ENCODE peak calls at places on chromosomes 7 and 10, in seven cellular contexts. One of them, this sample, is unnamed.

GRCh38 chr7:107931740-107932515 is 40.9 kb downstream of the DLD start:
- DNase-seq in right atrium auricular region: no peak
- DNase-seq in left ventricle myocardium inferior: peak; percentile 42
- DNase-seq in endodermal cell: peak; percentile 52
- DNase-seq in activated naive CD4-positive, alpha-beta T cell treated with Interleukin-2 at 50 U/mL for 16 hours: no peak
- DNase-seq in anterior cingulate cortex: no peak
- DNase-seq in caudate nucleus: no peak
- DNase-seq in this sample: no peak

GRCh38 chr7:146346096-146346495 is 229.5 kb downstream of the CNTNAP2 start:
- DNase-seq in anterior cingulate cortex: no peak
- DNase-seq in right atrium auricular region: no peak
- DNase-seq in activated naive CD4-positive, alpha-beta T cell treated with Interleukin-2 at 50 U/mL for 16 hours: no peak
- DNase-seq in endodermal cell: peak; percentile 69
- DNase-seq in left ventricle myocardium inferior: no peak
- DNase-seq in caudate nucleus: no peak
- DNase-seq in this sample: no peak

GRCh38 chr7:94420321-94420720 is 25.6 kb downstream of the COL1A2 start:
- DNase-seq in anterior cingulate cortex: no peak
- DNase-seq in left ventricle myocardium inferior: no peak
- DNase-seq in caudate nucleus: no peak
- DNase-seq in activated naive CD4-positive, alpha-beta T cell treated with Interleukin-2 at 50 U/mL for 16 hours: no peak
- DNase-seq in endodermal cell: no peak
- DNase-seq in right atrium auricular region: no peak
- DNase-seq in this sample: no peak

GRCh38 chr10:69232736-69233135 is 12.6 kb downstream of the HKDC1 start:
- DNase-seq in caudate nucleus: no peak
- DNase-seq in left ventricle myocardium inferior: no peak
- DNase-seq in endodermal cell: peak; percentile 54
- DNase-seq in right atrium auricular region: no peak
- DNase-seq in anterior cingulate cortex: no peak
- DNase-seq in activated naive CD4-positive, alpha-beta T cell treated with Interleukin-2 at 50 U/mL for 16 hours: peak; percentile 33
- DNase-seq in this sample: no peak

GRCh38 chr10:44235363-44235762 is 149.5 kb downstream of the CXCL12 start:
- DNase-seq in activated naive CD4-positive, alpha-beta T cell treated with Interleukin-2 at 50 U/mL for 16 hours: no peak
- DNase-seq in anterior cingulate cortex: no peak
- DNase-seq in right atrium auricular region: no peak
- DNase-seq in caudate nucleus: no peak
- DNase-seq in left ventricle myocardium inferior: no peak
- DNase-seq in endodermal cell: no peak
- DNase-seq in this sample: no peak

GRCh38 chr10:91159254-91159783 is 61.1 kb upstream of the PCGF5 start:
- DNase-seq in right atrium auricular region: no peak
- DNase-seq in endodermal cell: no peak
- DNase-seq in activated naive CD4-positive, alpha-beta T cell treated with Interleukin-2 at 50 U/mL for 16 hours: no peak
- DNase-seq in left ventricle myocardium inferior: no peak
- DNase-seq in caudate nucleus: no peak
- DNase-seq in anterior cingulate cortex: no peak
- DNase-seq in this sample: no peak

GRCh38 chr7:73809454-73810090 is 21.2 kb upstream of the CLDN4 start:
- DNase-seq in endodermal cell: no peak
- DNase-seq in anterior cingulate cortex: no peak
- DNase-seq in right atrium auricular region: no peak
- DNase-seq in activated naive CD4-positive, alpha-beta T cell treated with Interleukin-2 at 50 U/mL for 16 hours: no peak
- DNase-seq in caudate nucleus: no peak
- DNase-seq in left ventricle myocardium inferior: no peak
- DNase-seq in this sample: no peak

GRCh38 chr7:81816312-81816711 is 46.5 kb upstream of the HGF start:
- DNase-seq in right atrium auricular region: no peak
- DNase-seq in anterior cingulate cortex: no peak
- DNase-seq in caudate nucleus: no peak
- DNase-seq in endodermal cell: no peak
- DNase-seq in activated naive CD4-positive, alpha-beta T cell treated with Interleukin-2 at 50 U/mL for 16 hours: no peak
- DNase-seq in left ventricle myocardium inferior: no peak
- DNase-seq in this sample: no peak

GRCh38 chr7:150830957-150831356 is 21.4 kb upstream of the AOC1 start:
- DNase-seq in anterior cingulate cortex: no peak
- DNase-seq in caudate nucleus: no peak
- DNase-seq in endodermal cell: no peak
- DNase-seq in left ventricle myocardium inferior: no peak
- DNase-seq in activated naive CD4-positive, alpha-beta T cell treated with Interleukin-2 at 50 U/mL for 16 hours: no peak
- DNase-seq in right atrium auricular region: no peak
- DNase-seq in this sample: no peak

GRCh38 chr10:7763929-7764328 is 23.9 kb downstream of the KIN start:
- DNase-seq in endodermal cell: no peak
- DNase-seq in activated naive CD4-positive, alpha-beta T cell treated with Interleukin-2 at 50 U/mL for 16 hours: no peak
- DNase-seq in caudate nucleus: no peak
- DNase-seq in right atrium auricular region: no peak
- DNase-seq in anterior cingulate cortex: no peak
- DNase-seq in left ventricle myocardium inferior: no peak
- DNase-seq in this sample: no peak

GRCh38 chr10:89663144-89663543 is 18.1 kb upstream of the PANK1 start:
- DNase-seq in caudate nucleus: no peak
- DNase-seq in anterior cingulate cortex: no peak
- DNase-seq in endodermal cell: no peak
- DNase-seq in activated naive CD4-positive, alpha-beta T cell treated with Interleukin-2 at 50 U/mL for 16 hours: no peak
- DNase-seq in right atrium auricular region: no peak
- DNase-seq in left ventricle myocardium inferior: no peak
- DNase-seq in this sample: peak; percentile 49

GRCh38 chr7:8271960-8272359 is 10.0 kb upstream of the ICA1 start:
- DNase-seq in endodermal cell: no peak
- DNase-seq in left ventricle myocardium inferior: no peak
- DNase-seq in caudate nucleus: no peak
- DNase-seq in right atrium auricular region: no peak
- DNase-seq in activated naive CD4-positive, alpha-beta T cell treated with Interleukin-2 at 50 U/mL for 16 hours: no peak
- DNase-seq in anterior cingulate cortex: no peak
- DNase-seq in this sample: no peak

GRCh38 chr7:104836976-104837375 is 177.0 kb upstream of the KMT2E start:
- DNase-seq in activated naive CD4-positive, alpha-beta T cell treated with Interleukin-2 at 50 U/mL for 16 hours: no peak
- DNase-seq in caudate nucleus: no peak
- DNase-seq in endodermal cell: no peak
- DNase-seq in anterior cingulate cortex: no peak
- DNase-seq in right atrium auricular region: no peak
- DNase-seq in left ventricle myocardium inferior: no peak
- DNase-seq in this sample: no peak

GRCh38 chr7:135282621-135283295 is 49.1 kb downstream of the STRA8 start:
- DNase-seq in activated naive CD4-positive, alpha-beta T cell treated with Interleukin-2 at 50 U/mL for 16 hours: peak; percentile 3
- DNase-seq in caudate nucleus: no peak
- DNase-seq in left ventricle myocardium inferior: no peak
- DNase-seq in anterior cingulate cortex: no peak
- DNase-seq in right atrium auricular region: no peak
- DNase-seq in endodermal cell: peak; percentile 9
- DNase-seq in this sample: no peak

GRCh38 chr7:34928052-34928451 is 109.2 kb downstream of the DPY19L1 start:
- DNase-seq in anterior cingulate cortex: no peak
- DNase-seq in right atrium auricular region: no peak
- DNase-seq in activated naive CD4-positive, alpha-beta T cell treated with Interleukin-2 at 50 U/mL for 16 hours: peak; percentile 46
- DNase-seq in endodermal cell: peak; percentile 95
- DNase-seq in left ventricle myocardium inferior: no peak
- DNase-seq in caudate nucleus: no peak
- DNase-seq in this sample: no peak

GRCh38 chr10:35005868-35006267 is 84.3 kb downstream of the CUL2 start:
- DNase-seq in left ventricle myocardium inferior: no peak
- DNase-seq in endodermal cell: no peak
- DNase-seq in caudate nucleus: no peak
- DNase-seq in right atrium auricular region: no peak
- DNase-seq in anterior cingulate cortex: no peak
- DNase-seq in activated naive CD4-positive, alpha-beta T cell treated with Interleukin-2 at 50 U/mL for 16 hours: no peak
- DNase-seq in this sample: no peak

GRCh38 chr10:15150563-15150962 is 17.9 kb downstream of the NMT2 start:
- DNase-seq in caudate nucleus: no peak
- DNase-seq in anterior cingulate cortex: no peak
- DNase-seq in endodermal cell: no peak
- DNase-seq in left ventricle myocardium inferior: no peak
- DNase-seq in right atrium auricular region: no peak
- DNase-seq in activated naive CD4-positive, alpha-beta T cell treated with Interleukin-2 at 50 U/mL for 16 hours: no peak
- DNase-seq in this sample: no peak

GRCh38 chr10:58743466-58744115 is 230.9 kb downstream of the BICC1 start:
- DNase-seq in caudate nucleus: no peak
- DNase-seq in left ventricle myocardium inferior: no peak
- DNase-seq in right atrium auricular region: no peak
- DNase-seq in anterior cingulate cortex: peak; percentile 8
- DNase-seq in endodermal cell: no peak
- DNase-seq in activated naive CD4-positive, alpha-beta T cell treated with Interleukin-2 at 50 U/mL for 16 hours: no peak
- DNase-seq in this sample: no peak

GRCh38 chr10:128000660-128001059 is 93.8 kb downstream of the PTPRE start:
- DNase-seq in anterior cingulate cortex: no peak
- DNase-seq in left ventricle myocardium inferior: peak; percentile 56
- DNase-seq in right atrium auricular region: no peak
- DNase-seq in caudate nucleus: peak; percentile 15
- DNase-seq in activated naive CD4-positive, alpha-beta T cell treated with Interleukin-2 at 50 U/mL for 16 hours: no peak
- DNase-seq in endodermal cell: no peak
- DNase-seq in this sample: no peak

GRCh38 chr10:60943372-60944158 is 420 bp downstream of the RHOBTB1 start:
- DNase-seq in activated naive CD4-positive, alpha-beta T cell treated with Interleukin-2 at 50 U/mL for 16 hours: peak; percentile 8
- DNase-seq in right atrium auricular region: peak; percentile 75
- DNase-seq in caudate nucleus: no peak
- DNase-seq in left ventricle myocardium inferior: peak; percentile 71
- DNase-seq in anterior cingulate cortex: peak; percentile 51
- DNase-seq in endodermal cell: peak; percentile 89
- DNase-seq in this sample: peak; percentile 78

GRCh38 chr10:61939575-61940301 is 38.2 kb downstream of the ARID5B start:
- DNase-seq in right atrium auricular region: no peak
- DNase-seq in endodermal cell: no peak
- DNase-seq in caudate nucleus: no peak
- DNase-seq in activated naive CD4-positive, alpha-beta T cell treated with Interleukin-2 at 50 U/mL for 16 hours: no peak
- DNase-seq in left ventricle myocardium inferior: no peak
- DNase-seq in anterior cingulate cortex: no peak
- DNase-seq in this sample: no peak

GRCh38 chr7:101517304-101517703 is 111.8 kb downstream of the MYL10 start:
- DNase-seq in left ventricle myocardium inferior: no peak
- DNase-seq in right atrium auricular region: no peak
- DNase-seq in activated naive CD4-positive, alpha-beta T cell treated with Interleukin-2 at 50 U/mL for 16 hours: no peak
- DNase-seq in endodermal cell: no peak
- DNase-seq in anterior cingulate cortex: no peak
- DNase-seq in caudate nucleus: no peak
- DNase-seq in this sample: no peak